ENCODE peak calls at places on chromosomes 12 and 14, in four cellular contexts. I, Q, R and D are unnamed samples. For H4K20me1 and H3K4me1, the result is how much of the 10 kb centered on the place peaks cover.

GRCh38 chr14:22478670-22479069 is 110.4 kb downstream of the DAD1 start:
- DNase-seq in I (no peak), Q (no peak), R (no peak), D (no peak)

GRCh38 chr12:31506907-31507306 is 84.0 kb downstream of the DENND5B start:
- DNase-seq in I (no peak), Q (peak), R (peak), D (no peak)

GRCh38 chr14:23068792-23069412 is 11.6 kb upstream of the CDH24 start:
- DNase-seq in I (peak), Q (peak), R (peak), D (peak)

GRCh38 chr12:99393763-99394162 is 253.8 kb upstream of the GARIN6 start:
- DNase-seq in I (no peak), Q (no peak), R (no peak), D (no peak)

GRCh38 chr12:30701056-30701455 is 5.4 kb upstream of the IPO8 start:
- DNase-seq in I (no peak), Q (no peak), R (no peak), D (no peak)

GRCh38 chr12:68001486-68002466 is 12.5 kb downstream of the IFNG-AS1 start:
- DNase-seq in I (no peak), Q (peak), R (peak), D (no peak)

GRCh38 chr12:88625316-88625715 is 45.0 kb upstream of the KITLG start:
- DNase-seq in I (no peak), Q (no peak), R (no peak), D (no peak)

GRCh38 chr12:2057041-2057792 is 4.4 kb downstream of the CACNA1C start:
- DNase-seq in I (peak), Q (peak), R (peak), D (no peak)

GRCh38 chr14:54637270-54637669 is 70.3 kb downstream of the SAMD4A start:
- DNase-seq in I (no peak), Q (no peak), R (no peak), D (no peak)

GRCh38 chr12:42636993-42637392 is 47.4 kb upstream of the PRICKLE1 start:
- DNase-seq in I (no peak), Q (no peak), R (no peak), D (no peak)

GRCh38 chr12:111759276-111759675 is 7.5 kb upstream of the ALDH2 start:
- DNase-seq in I (no peak), Q (no peak), R (no peak), D (no peak)

GRCh38 chr12:27161458-27162228 is 79.3 kb upstream of the C12orf71 start:
- DNase-seq in I (no peak), Q (peak), R (no peak), D (no peak)

GRCh38 chr14:54691525-54692260 is 124.8 kb downstream of the SAMD4A start:
- DNase-seq in I (peak), Q (peak), R (peak), D (no peak)

GRCh38 chr12:70590549-70591226 is 46.5 kb downstream of the PTPRB start:
- DNase-seq in I (no peak), Q (peak), R (no peak), D (no peak)

GRCh38 chr12:122866379-122866778 is 29.5 kb downstream of the VPS37B start:
- DNase-seq in I (no peak), Q (no peak), R (no peak), D (no peak)

GRCh38 chr12:96224219-96224615 is 30.0 kb downstream of the ELK3 start:
- DNase-seq in I (no peak), Q (peak), R (no peak), D (no peak)

GRCh38 chr14:96096639-96097610 is 57.8 kb downstream of the C14orf132 start:
- DNase-seq in I (no peak), Q (no peak), R (no peak), D (no peak)

GRCh38 chr12:108618079-108618952 is 15.4 kb downstream of the SELPLG start:
- DNase-seq in I (peak), Q (peak), R (peak), D (peak)

GRCh38 chr12:49577589-49578315 is 9.8 kb upstream of the MCRS1 start:
- DNase-seq in I (peak), Q (no peak), R (no peak), D (no peak)
- H4K20me1 ChIP-seq in I (under half), Q (under half), R (under half), D (under half)

DNA sequence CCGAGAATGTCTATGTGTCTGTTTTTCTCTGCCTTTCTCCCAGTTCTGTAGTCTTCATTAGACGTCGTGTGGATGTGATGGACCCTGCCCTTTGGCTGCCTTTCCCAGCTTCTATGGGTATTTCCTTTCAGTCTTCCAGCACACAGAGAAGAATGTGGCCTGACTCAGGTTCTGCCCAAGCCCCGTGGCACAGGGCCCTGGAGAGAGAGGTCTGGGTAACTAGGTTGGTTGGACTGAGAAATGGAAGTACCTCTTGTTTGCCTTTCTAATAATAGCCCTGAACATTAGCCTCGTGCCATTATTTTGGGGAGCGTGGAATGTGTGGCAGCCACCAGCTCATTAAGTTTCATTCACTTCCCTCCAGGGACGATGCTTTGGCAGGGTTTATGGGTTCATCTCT is 3.9 kb downstream of the FOXJ2 start:
- DNase-seq in I (no peak), Q (no peak), R (no peak), D (no peak)
- H3K4me1 ChIP-seq in I (half or more), Q (under half), R (half or more), D (half or more)

GRCh38 chr14:60647837-60648168 is 1.5 kb downstream of the SIX1 start:
- DNase-seq in I (no peak), Q (no peak), R (no peak), D (no peak)

GRCh38 chr14:60650382-60650961 is 1.2 kb upstream of the SIX1 start:
- DNase-seq in I (no peak), Q (no peak), R (no peak), D (no peak)

GRCh38 chr14:60648169-60648933 is 926 bp downstream of the SIX1 start:
- DNase-seq in I (peak), Q (no peak), R (peak), D (no peak)

GRCh38 chr14:60649815-60650381 is 621 bp upstream of the SIX1 start:
- DNase-seq in I (no peak), Q (no peak), R (peak), D (no peak)

DNA sequence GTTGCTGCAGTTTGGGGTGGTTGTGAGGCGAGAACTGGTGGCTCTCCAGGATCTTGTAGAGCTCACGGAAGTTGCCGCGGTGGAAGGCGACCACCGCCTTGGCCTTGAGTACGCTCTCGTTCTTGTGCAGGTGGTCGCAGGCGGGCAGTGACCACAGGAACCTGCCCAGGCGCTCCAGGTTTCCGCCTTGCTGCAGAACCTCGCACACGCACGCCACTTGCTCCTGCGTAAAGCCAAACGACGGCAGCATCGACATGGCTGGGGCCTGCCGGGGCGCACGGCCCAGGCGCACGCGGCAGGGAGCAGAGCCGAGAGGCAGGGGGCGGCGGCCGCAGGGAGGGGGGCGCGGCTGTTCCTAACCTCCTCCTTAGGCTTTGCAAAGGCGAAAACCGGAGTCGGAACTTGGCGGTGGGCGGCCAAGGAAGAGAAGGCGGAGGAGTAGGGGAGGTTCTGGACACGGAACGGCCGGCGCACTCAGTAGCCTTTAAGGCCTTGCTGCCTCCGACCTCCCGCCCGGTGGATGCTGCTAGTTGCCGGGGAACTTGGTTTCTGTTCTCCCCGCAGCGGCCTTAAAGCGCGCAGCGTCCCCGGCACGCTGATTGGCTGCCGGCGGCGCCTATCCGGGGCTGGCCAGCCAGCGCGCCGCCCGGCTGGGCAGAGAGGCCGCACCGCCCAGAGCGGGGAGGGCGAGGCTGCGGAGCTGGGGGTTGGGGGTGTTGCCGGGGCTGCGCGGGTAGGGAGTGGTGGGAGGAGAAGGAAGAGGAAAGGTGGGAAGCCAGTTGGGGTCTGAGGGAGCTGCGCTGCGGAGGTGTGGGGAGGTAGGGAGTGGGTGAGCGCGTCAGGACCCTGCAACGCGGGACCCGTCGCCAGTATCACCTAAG is at the start of gene SIX1:
- DNase-seq in I (peak), Q (peak), R (peak), D (no peak)
- TF ChIP-seq EZH2 in I (no peak), Q (peak), R (peak), D (no peak)

DNA sequence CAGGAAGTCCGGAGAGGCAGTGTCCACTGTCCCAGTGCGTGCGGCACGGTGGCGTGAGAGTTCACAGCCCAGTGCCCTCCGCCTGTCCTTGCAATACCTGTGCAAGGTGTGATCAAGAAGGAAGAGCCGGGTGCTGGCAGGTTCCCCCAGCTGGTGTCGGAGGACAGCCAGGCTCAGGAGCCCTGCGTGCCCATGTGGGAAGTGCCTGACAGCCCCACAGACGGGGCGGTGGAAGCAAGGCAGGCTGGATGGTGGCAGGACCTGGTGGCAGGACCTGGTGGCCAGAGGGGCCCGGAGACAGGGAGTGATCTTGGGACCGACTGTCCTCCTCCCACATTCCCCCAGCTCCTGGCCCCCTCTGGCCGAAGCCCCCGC is 16.4 kb downstream of the NOC4L start:
- DNase-seq in I (no peak), Q (no peak), R (no peak), D (no peak)
- H4K20me1 ChIP-seq in I (under half), Q (under half), R (under half), D (under half)

GRCh38 chr14:103556976-103557758 is 5.3 kb downstream of the BAG5 start:
- DNase-seq in I (no peak), Q (no peak), R (no peak), D (no peak)
- H3K4me1 ChIP-seq in I (under half), Q (under half), R (under half), D (under half)